ENCODE peak calls at places on chromosome 17, in nine cellular contexts. G, W, A, Y, Q, E, N, U and T are unnamed samples.

GRCh38 chr17:4189280-4189679 is 46.3 kb downstream of the CYB5D2 start:
- DNase-seq in G (no peak), Y (no peak), E (no peak), N (no peak), W (no peak), Q (no peak), A (no peak), U (no peak), T (no peak)

GRCh38 chr17:20852541-20853370 is 190.1 kb downstream of the USP22 start:
- DNase-seq in W (peak; percentile 39), Q (peak; percentile 16), Y (no peak), U (peak; percentile 31), E (peak; percentile 61), N (peak; percentile 33), A (peak; percentile 25), G (peak; percentile 32), T (no peak)

GRCh38 chr17:80694085-80694991 is 149.7 kb downstream of the RPTOR start:
- DNase-seq in A (no peak), Q (no peak), Y (no peak), G (no peak), U (no peak), W (no peak), E (no peak), N (no peak), T (no peak)

GRCh38 chr17:45574376-45574775 is 83.9 kb upstream of the PLEKHM1 start:
- DNase-seq in N (no peak), Q (peak; percentile 68), U (no peak), Y (no peak), G (no peak), A (no peak), E (no peak), W (no peak), T (no peak)

GRCh38 chr17:50420419-50421112 is 5.5 kb upstream of the ACSF2 start:
- DNase-seq in W (peak; percentile 32), U (no peak), N (no peak), A (no peak), Y (no peak), G (no peak), Q (peak; percentile 45), E (no peak), T (no peak)

GRCh38 chr17:49747632-49748031 is 16.3 kb downstream of the FAM117A start:
- DNase-seq in G (no peak), Y (no peak), E (no peak), U (no peak), Q (no peak), N (no peak), W (no peak), A (no peak), T (no peak)

GRCh38 chr17:1029196-1029911 is 32.4 kb downstream of the TIMM22 start:
- DNase-seq in U (peak; percentile 58), W (no peak), A (peak; percentile 50), N (no peak), E (no peak), Q (peak; percentile 29), G (peak; percentile 65), Y (no peak), T (no peak)

GRCh38 chr17:41835800-41836549 is at the start of gene NT5C3B:
- DNase-seq in U (peak; percentile 65), A (peak; percentile 66), Y (peak; percentile 58), E (peak; percentile 55), W (peak; percentile 70), N (peak; percentile 98), G (peak; percentile 52), Q (peak; percentile 52), T (no peak)

GRCh38 chr17:75587718-75588545 is at the start of gene MYO15B:
- DNase-seq in W (peak; percentile 77), A (peak; percentile 64), Q (peak; percentile 62), Y (peak; percentile 47), E (no peak), G (peak; percentile 60), U (peak; percentile 72), N (no peak), T (no peak)

GRCh38 chr17:17256316-17256715 is 19.3 kb upstream of the FLCN start:
- DNase-seq in G (no peak), W (no peak), Q (no peak), U (no peak), N (no peak), E (no peak), A (no peak), Y (no peak), T (no peak)

GRCh38 chr17:54844262-54844661 is 56.4 kb upstream of the TOM1L1 start:
- DNase-seq in W (no peak), E (no peak), A (no peak), U (no peak), N (no peak), Y (no peak), G (no peak), Q (no peak), T (no peak)

GRCh38 chr17:80428363-80428762 is 13.4 kb downstream of the ENDOV start:
- DNase-seq in E (no peak), G (no peak), A (no peak), W (no peak), N (peak; percentile 41), Q (no peak), Y (no peak), U (no peak), T (peak; percentile 59)

GRCh38 chr17:80441133-80441578 is 26.2 kb downstream of the ENDOV start:
- DNase-seq in A (peak; percentile 52), U (peak; percentile 34), E (peak; percentile 35), Q (peak; percentile 61), W (no peak), G (no peak), N (peak; percentile 59), Y (no peak), T (no peak)

GRCh38 chr17:74601944-74602572 is 10.0 kb upstream of the CD300LD start:
- DNase-seq in U (no peak), Y (no peak), W (no peak), A (no peak), G (no peak), E (peak; percentile 24), Q (peak; percentile 70), N (peak; percentile 68), T (no peak)

DNA sequence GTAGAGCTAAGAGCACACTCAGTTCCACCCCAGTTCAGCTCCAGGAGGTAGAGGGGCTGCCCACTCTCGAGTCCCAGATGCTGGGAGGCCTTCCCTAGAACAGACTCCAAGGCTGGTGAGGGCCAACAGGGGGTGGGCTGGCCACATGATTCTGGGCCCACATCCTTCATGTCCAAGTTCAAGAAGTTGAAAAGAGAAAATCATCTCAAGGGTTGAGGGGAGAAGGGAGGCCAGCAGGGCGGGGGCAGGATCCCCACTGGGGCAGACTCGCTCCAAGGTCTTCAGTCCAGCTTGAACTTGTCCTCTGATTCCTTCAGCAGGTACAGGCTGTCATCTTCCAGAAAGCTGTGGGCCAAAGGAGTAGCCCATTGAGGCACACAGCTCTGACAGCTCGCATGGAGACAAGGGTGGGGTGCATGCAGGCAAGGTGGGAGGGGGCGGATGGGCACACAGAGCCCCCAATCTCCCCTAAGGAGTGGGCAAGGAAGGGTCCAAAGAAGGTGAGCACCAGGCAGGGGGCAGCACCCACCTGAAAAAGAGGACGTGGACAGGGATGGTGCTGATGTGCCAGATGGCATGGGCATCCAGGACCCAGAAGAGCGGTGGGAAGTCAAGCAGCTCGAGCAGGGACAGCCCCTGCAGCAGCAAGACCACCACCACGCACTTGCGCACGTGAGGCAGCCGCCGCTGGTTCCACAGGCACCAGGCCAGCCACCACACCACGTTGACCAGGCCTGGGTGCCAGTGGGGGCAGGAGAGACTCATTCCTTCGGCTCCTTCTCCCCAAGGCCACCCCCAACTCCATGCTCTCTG is 4.5 kb downstream of the PNMT start:
- DNase-seq in Y (peak; percentile 15), U (no peak), G (no peak), A (no peak), E (no peak), Q (no peak), W (peak; percentile 21), N (no peak), T (no peak)
- H3K4me3 ChIP-seq in Y (no peak overlapping the region), U (no peak overlapping the region), G (no peak overlapping the region), A (no peak overlapping the region), E (no peak overlapping the region), Q (no peak overlapping the region), W (no peak overlapping the region), N (no peak overlapping the region), T (no peak overlapping the region)

GRCh38 chr17:59151591-59151990 is 3.4 kb downstream of the SKA2 start:
- DNase-seq in A (no peak), Q (peak; percentile 40), G (no peak), Y (no peak), N (no peak), U (no peak), W (no peak), E (no peak), T (no peak)

GRCh38 chr17:59154335-59154720 is 658 bp downstream of the SKA2 start:
- DNase-seq in W (peak; percentile 42), G (peak; percentile 31), U (no peak), Q (peak; percentile 62), N (peak; percentile 53), E (peak; percentile 42), A (peak; percentile 41), Y (peak; percentile 32), T (no peak)

GRCh38 chr17:59151007-59151406 is 4.0 kb downstream of the SKA2 start:
- DNase-seq in U (no peak), E (no peak), N (no peak), A (no peak), Q (peak; percentile 21), W (no peak), G (no peak), Y (no peak), T (no peak)

GRCh38 chr17:59154721-59155438 is at the start of gene SKA2:
- DNase-seq in Y (peak; percentile 85), G (peak; percentile 96), W (peak; percentile 98), A (peak; percentile 95), N (peak; percentile 85), E (peak; percentile 98), U (peak; percentile 96), Q (peak; percentile 100), T (peak; percentile 98)

GRCh38 chr17:59152925-59153324 is 2.1 kb downstream of the SKA2 start:
- DNase-seq in Y (no peak), U (no peak), W (no peak), A (no peak), N (no peak), E (no peak), Q (no peak), G (no peak), T (no peak)
- H3K4me1 ChIP-seq in Y (peaks cover 9% of the 10 kb centered on the region), U (peaks cover 42% of the 10 kb centered on the region), W (no peaks in the 10 kb centered on the region), A (peaks cover 1% of the 10 kb centered on the region), N (peaks cover 22% of the 10 kb centered on the region), E (peaks cover 59% of the 10 kb centered on the region), Q (peaks cover 17% of the 10 kb centered on the region), G (no peaks in the 10 kb centered on the region), T (peaks cover 52% of the 10 kb centered on the region)

DNA sequence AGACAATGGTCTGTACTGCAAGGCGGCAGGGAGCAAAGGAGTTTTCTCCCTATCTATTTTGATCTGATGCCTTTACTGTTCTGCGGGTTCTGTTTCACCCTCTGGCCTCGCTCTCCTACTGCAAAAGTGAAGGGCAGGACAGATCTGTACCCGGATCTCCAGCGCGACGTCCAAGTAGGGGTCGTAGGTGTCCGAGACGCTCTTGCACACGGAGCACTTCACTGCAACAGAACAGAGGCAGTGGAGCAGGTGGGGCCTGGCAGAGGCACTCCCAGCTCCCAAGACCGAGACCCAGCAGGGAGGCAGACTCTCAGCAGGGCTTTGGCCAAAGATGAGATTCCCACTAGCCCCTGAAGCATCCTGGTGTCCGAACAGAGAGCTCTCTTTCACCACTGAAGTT is 19.8 kb downstream of the USP36 start:
- DNase-seq in G (no peak), N (no peak), A (no peak), W (no peak), Q (no peak), Y (no peak), E (no peak), U (no peak), T (no peak)
- H3K36me3 ChIP-seq in G (no peaks in the 10 kb centered on the region), N (peaks cover 69% of the 10 kb centered on the region), A (no peaks in the 10 kb centered on the region), W (peaks cover 43% of the 10 kb centered on the region), Q (peaks cover 59% of the 10 kb centered on the region), Y (peaks cover 43% of the 10 kb centered on the region), E (peaks cover 5% of the 10 kb centered on the region), U (peaks cover 97% of the 10 kb centered on the region), T (peaks cover 92% of the 10 kb centered on the region)

GRCh38 chr17:2416010-2416734 is 15.3 kb upstream of the MNT start:
- DNase-seq in G (peak; percentile 94), N (peak; percentile 88), Y (peak; percentile 71), U (peak; percentile 88), W (peak; percentile 89), Q (peak; percentile 93), A (peak; percentile 84), E (peak; percentile 91), T (no peak)
- H3K4me3 ChIP-seq in G (no peak overlapping the region), N (no peak overlapping the region), Y (no peak overlapping the region), U (no peak overlapping the region), W (no peak overlapping the region), Q (no peak overlapping the region), A (no peak overlapping the region), E (no peak overlapping the region), T (no peak overlapping the region)